ENCODE peak calls at places on chromosomes 12 and 14, in five cellular contexts. K is astrocyte, H is fibroblast of lung, X is GM12878, M is GM23248. Q is an unnamed sample. For H3K79me2 and H4K20me1, the result is how much of the 10 kb centered on the place peaks cover.

GRCh38 chr12:70482764-70483163 is 116.7 kb downstream of the KCNMB4 start:
- DNase-seq in K (no peak), H (no peak), X (no peak), M (no peak), Q (no peak)

GRCh38 chr14:105430535-105430934 is 10.9 kb downstream of the MTA1 start:
- DNase-seq in K (peak), H (peak), X (no peak), M (peak), Q (peak)

GRCh38 chr14:50023671-50024490 is 92.5 kb downstream of the VCPKMT start:
- DNase-seq in K (peak), H (peak), X (no peak), M (peak), Q (peak)

GRCh38 chr14:83478741-83479140 is 1945.1 kb upstream of the SEL1L start:
- DNase-seq in K (peak), H (peak), X (no peak), M (no peak), Q (no peak)

GRCh38 chr12:113422030-113422900 is at the start of gene SDSL:
- DNase-seq in K (peak), H (peak), X (peak), M (peak), Q (peak)

GRCh38 chr12:50282581-50283229 is 615 bp downstream of the LIMA1 start:
- DNase-seq in K (peak), H (peak), X (no peak), M (peak), Q (peak)

GRCh38 chr14:29926701-29927595 is 699 bp downstream of the PRKD1 start:
- DNase-seq in K (peak), H (peak), X (no peak), M (peak), Q (peak)

GRCh38 chr14:52514046-52514811 is 38.1 kb downstream of the TXNDC16 start:
- DNase-seq in K (no peak), H (no peak), X (no peak), M (no peak), Q (no peak)

GRCh38 chr14:90424075-90424474 is 27.2 kb downstream of the CALM1 start:
- DNase-seq in K (no peak), H (no peak), X (no peak), M (no peak), Q (no peak)

GRCh38 chr12:47753021-47754001 is 5.4 kb downstream of the RAPGEF3 start:
- DNase-seq in K (no peak), H (no peak), X (no peak), M (no peak), Q (peak)

GRCh38 chr12:132388379-132389015 is 59.1 kb upstream of the GALNT9 start:
- DNase-seq in K (no peak), H (no peak), X (no peak), M (no peak), Q (no peak)

GRCh38 chr12:52964556-52965336 is 15.8 kb downstream of the KRT18 start:
- DNase-seq in K (no peak), H (no peak), X (no peak), M (no peak), Q (no peak)

GRCh38 chr12:55188974-55189556 is 31.8 kb upstream of the OR10A7 start:
- DNase-seq in K (peak), H (peak), X (peak), M (peak), Q (peak)

GRCh38 chr14:40099316-40099715 is 667.1 kb upstream of the FBXO33 start:
- DNase-seq in K (no peak), H (no peak), X (no peak), M (no peak), Q (no peak)

GRCh38 chr12:67764055-67764454 is 115.5 kb downstream of the DYRK2 start:
- DNase-seq in K (no peak), H (no peak), X (no peak), M (no peak), Q (no peak)

GRCh38 chr12:123268850-123269249 is 2.8 kb downstream of the CDK2AP1 start:
- DNase-seq in K (no peak), H (no peak), X (no peak), M (no peak), Q (no peak)

GRCh38 chr14:50040905-50041465 is 75.4 kb downstream of the VCPKMT start:
- DNase-seq in K (no peak), H (no peak), X (no peak), M (no peak), Q (no peak)

GRCh38 chr14:102949801-102950451 is 27.5 kb downstream of the AMN start:
- DNase-seq in K (no peak), H (peak), X (no peak), M (peak), Q (peak)

GRCh38 chr14:94483729-94484275 is 7.8 kb upstream of the SERPINA9 start:
- DNase-seq in K (peak), H (peak), X (no peak), M (peak), Q (no peak)

GRCh38 chr12:28104893-28105864 is 85.1 kb upstream of the CCDC91 start:
- DNase-seq in K (peak), H (peak), X (no peak), M (no peak), Q (no peak)

GRCh38 chr12:98274430-98275130 is 240.8 kb upstream of the TMPO start:
- DNase-seq in K (no peak), H (no peak), X (peak), M (no peak), Q (no peak)

GRCh38 chr12:1391722-1392121 is 202.7 kb downstream of the FBXL14 start:
- DNase-seq in K (no peak), H (no peak), X (no peak), M (no peak), Q (no peak)

GRCh38 chr14:91273273-91273884 is 28.9 kb upstream of the GPR68 start:
- DNase-seq in K (no peak), H (no peak), X (no peak), M (no peak), Q (no peak)

GRCh38 chr12:76480800-76481199 is 78.8 kb downstream of the OSBPL8 start:
- DNase-seq in K (no peak), H (no peak), X (no peak), M (no peak), Q (no peak)

GRCh38 chr12:104604995-104605675 is 148.4 kb downstream of the CHST11 start:
- DNase-seq in K (no peak), H (no peak), X (no peak), M (peak), Q (no peak)

GRCh38 chr12:123106640-123107359 is 44.1 kb downstream of the PITPNM2 start:
- DNase-seq in K (no peak), H (no peak), X (no peak), M (no peak), Q (peak)

GRCh38 chr12:3520168-3520567 is 29.2 kb downstream of the PRMT8 start:
- DNase-seq in K (no peak), H (no peak), X (no peak), M (no peak), Q (peak)

GRCh38 chr12:74725154-74725553 is 187.5 kb downstream of the ATXN7L3B start:
- DNase-seq in K (peak), H (peak), X (no peak), M (peak), Q (peak)

GRCh38 chr12:22658214-22658613 is 33.2 kb downstream of the ETNK1 start:
- DNase-seq in K (peak), H (peak), X (no peak), M (peak), Q (peak)

DNA sequence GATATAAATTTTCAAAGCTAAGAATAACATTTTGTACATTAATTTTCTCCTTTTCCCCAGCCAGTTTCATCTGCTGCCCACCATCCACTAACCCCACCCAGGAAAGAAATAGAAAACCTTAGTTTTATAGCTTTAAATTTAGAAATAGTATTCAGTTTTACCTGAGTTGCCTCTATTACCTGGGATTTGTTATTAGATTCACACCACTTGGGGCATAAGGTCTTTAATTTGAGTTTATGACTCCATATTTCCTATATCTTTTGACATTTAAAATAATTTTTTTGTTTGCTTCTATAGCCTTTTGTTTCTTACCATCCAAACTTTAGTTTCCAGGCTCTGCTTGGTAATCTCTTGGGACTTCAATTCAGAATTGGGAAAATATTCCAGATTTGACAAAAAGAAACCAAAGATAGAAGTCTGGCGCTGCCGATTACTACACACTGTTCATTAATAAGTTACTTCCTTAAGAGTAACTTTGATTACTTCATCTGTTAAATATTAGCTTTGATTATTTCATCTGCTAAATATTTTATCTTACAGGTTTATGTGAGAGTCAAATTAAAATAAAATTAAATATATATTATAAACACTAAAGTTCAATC is 485.5 kb upstream of the FOXG1 start:
- DNase-seq in K (no peak), H (no peak), X (no peak), M (no peak), Q (no peak)
- H3K79me2 ChIP-seq in K (under half), H (under half), X (under half), M (under half), Q (under half)

DNA sequence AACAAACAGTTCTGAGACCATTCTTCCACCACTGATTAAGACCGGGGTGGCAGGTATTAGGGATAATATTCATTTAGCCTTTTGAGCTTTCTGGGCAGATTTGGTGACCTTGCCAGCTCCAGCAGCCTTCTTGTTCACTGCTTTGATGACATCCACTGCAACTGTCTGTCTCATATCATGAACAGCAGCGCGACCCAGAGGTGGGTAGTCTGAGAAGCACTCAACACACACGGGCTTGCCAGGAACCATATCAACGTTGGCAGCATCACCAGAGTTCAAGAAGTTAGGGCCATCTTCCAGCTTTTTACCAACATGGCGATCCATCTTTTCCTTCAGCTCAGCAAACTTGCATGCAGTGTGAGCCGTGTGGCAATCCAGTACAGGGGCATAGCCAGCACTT is 16.9 kb downstream of the AEBP2 start:
- DNase-seq in K (no peak), H (no peak), X (no peak), M (no peak), Q (no peak)
- H4K20me1 ChIP-seq in K (half or more), H (under half), X (under half), M (under half), Q (under half)

GRCh38 chr12:110901401-110901800 is 19.0 kb downstream of the MYL2 start:
- DNase-seq in K (no peak), H (no peak), X (no peak), M (no peak), Q (no peak)

GRCh38 chr12:110893956-110894355 is 26.4 kb downstream of the MYL2 start:
- DNase-seq in K (no peak), H (no peak), X (no peak), M (no peak), Q (no peak)

GRCh38 chr12:110896559-110896958 is 23.8 kb downstream of the MYL2 start:
- DNase-seq in K (no peak), H (no peak), X (no peak), M (no peak), Q (peak)
- H3K9ac ChIP-seq in K (no peak), H (no peak), X (no peak), M (no peak), Q (no peak)

DNA sequence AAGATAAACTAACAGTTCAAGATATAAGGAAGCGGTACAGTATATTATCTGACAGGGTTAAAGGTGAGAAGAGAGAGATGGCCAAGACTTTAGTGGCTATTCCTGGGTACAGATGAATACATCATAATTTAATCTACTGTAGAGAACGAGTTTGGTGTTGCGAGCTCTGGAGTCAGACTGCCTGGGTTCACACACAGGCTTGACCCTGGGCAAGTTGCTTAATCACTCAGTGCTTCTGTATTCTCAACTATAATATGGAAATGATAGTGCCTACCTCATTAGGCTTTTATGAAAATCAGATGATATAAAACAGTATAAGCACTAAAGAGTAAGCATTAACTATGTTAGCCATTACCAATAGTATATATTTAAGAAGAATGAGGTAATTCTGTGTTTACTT is 3.5 kb downstream of the PPM1H start:
- DNase-seq in K (no peak), H (no peak), X (no peak), M (no peak), Q (no peak)
- H3K79me2 ChIP-seq in K (under half), H (under half), X (under half), M (under half), Q (half or more)

GRCh38 chr12:114680498-114681148 is 3.4 kb downstream of the TBX3 start:
- DNase-seq in K (no peak), H (no peak), X (no peak), M (peak), Q (peak)
- H4K20me1 ChIP-seq in K (under half), H (under half), X (under half), M (under half), Q (half or more)

GRCh38 chr12:8628731-8629130 is 16.1 kb upstream of the AICDA start:
- DNase-seq in K (peak), H (peak), X (no peak), M (peak), Q (no peak)
- H3K9ac ChIP-seq in K (no peak), H (no peak), X (peak), M (peak), Q (no peak)

GRCh38 chr12:43309845-43310405 is 242.1 kb downstream of the ADAMTS20 start:
- DNase-seq in K (peak), H (peak), X (no peak), M (peak), Q (no peak)

GRCh38 chr12:43315961-43316360 is 236.0 kb downstream of the ADAMTS20 start:
- DNase-seq in K (peak), H (peak), X (no peak), M (no peak), Q (no peak)

GRCh38 chr12:43310596-43310995 is 241.4 kb downstream of the ADAMTS20 start:
- DNase-seq in K (no peak), H (no peak), X (no peak), M (no peak), Q (no peak)

GRCh38 chr12:43316506-43316905 is 235.5 kb downstream of the ADAMTS20 start:
- DNase-seq in K (no peak), H (no peak), X (no peak), M (peak), Q (no peak)

GRCh38 chr12:43312991-43313505 is 239.0 kb downstream of the ADAMTS20 start:
- DNase-seq in K (peak), H (peak), X (no peak), M (no peak), Q (no peak)
- H3K79me2 ChIP-seq in K (under half), H (under half), X (under half), M (under half), Q (under half)

DNA sequence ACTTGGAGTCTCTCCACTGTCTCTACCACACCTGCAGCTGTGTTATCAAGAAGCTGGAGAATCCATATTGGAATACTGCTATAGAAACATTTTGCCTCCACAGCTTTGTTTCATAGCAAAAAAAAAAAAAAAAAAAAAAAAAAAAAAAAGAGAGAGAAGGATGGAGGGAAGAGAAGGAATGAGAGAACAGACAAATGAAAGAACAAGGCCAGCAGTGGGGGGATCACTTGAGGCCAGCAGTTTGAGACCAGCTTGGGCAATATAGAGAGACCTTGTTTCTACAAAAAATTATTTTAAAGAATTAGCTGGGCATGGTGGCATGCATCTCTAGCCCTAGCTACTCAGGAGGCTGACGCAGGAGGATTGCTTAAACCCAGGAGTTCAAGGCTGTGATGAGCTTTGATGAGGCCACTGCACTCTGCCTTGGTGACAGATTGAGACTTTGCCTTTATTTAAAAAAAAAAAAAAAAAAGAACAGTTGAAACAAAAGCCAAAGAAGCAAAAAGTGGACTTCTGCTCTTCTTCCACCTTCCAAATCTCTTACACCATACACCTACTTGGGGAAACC is 8.1 kb downstream of the VEZT start:
- DNase-seq in K (no peak), H (no peak), X (no peak), M (no peak), Q (no peak)
- H4K20me1 ChIP-seq in K (half or more), H (under half), X (under half), M (under half), Q (half or more)

GRCh38 chr12:69241444-69242092 is 2.2 kb downstream of the CPSF6 start:
- DNase-seq in K (no peak), H (peak), X (no peak), M (peak), Q (no peak)
- H3K9ac ChIP-seq in K (peak), H (no peak), X (peak), M (peak), Q (peak)

DNA sequence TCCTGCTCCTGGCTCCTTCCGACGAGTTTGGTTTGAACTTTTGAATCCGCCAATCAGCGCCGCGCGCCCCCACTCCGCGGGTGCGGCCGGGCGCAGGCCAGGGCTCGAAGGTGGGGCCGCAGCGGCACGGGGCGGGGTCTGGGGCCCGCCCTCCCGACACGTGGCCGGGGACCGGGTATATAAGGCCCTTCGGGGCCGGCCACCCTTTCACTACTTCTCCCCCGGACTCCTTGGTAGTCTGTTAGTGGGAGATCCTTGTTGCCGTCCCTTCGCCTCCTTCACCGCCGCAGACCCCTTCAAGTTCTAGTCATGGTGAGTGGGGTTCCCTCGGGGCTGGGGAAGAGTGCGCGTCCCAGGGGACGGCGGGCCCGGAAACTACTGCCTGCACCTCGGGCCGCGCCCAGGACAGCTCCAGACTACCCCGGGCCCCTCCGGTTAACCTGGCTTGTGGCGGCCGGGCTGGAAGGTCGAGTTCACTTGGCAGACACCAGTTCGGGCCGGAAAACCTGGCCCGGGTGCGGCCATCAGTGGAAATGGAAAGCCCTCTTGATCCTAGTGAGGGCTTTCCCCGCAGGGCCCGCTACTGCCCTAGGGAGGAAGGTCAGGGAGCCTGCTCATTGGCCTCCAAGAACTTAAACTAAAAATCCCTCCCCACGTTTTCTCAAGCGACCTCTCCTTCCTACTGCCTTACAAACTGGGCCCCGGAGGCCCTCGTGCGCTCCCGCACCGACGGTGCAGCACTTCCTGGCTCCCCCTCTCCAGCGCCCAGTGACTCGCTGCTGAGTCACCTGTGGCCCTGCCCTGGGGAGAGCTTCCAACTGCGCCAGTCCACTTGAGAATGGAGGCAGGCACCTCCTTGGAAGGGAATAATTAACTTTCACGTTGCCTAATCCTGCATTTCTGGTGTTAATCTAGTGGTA is at the start of gene TUBA1C:
- DNase-seq in K (peak), H (peak), X (peak), M (peak), Q (peak)
- H3K79me2 ChIP-seq in K (half or more), H (half or more), X (under half), M (half or more), Q (half or more)